ENCODE peak calls at places on chromosome 6, in four cellular contexts. M is HepG2, G is K562, L is HCT116. F is an unnamed sample.

GRCh38 chr6:126077810-126078791 is 91.8 kb downstream of the TRMT11 start:
- DNase-seq in M (no peak), G (no peak), L (no peak), F (no peak)

GRCh38 chr6:29947292-29947980 is 5.1 kb downstream of the HLA-A start:
- DNase-seq in M (no peak), G (no peak), L (no peak), F (no peak)

GRCh38 chr6:87702589-87702945 is 534 bp upstream of the AKIRIN2 start:
- DNase-seq in M (peak), G (no peak), L (peak), F (no peak)

GRCh38 chr6:39804666-39805065 is 12.5 kb downstream of the DAAM2 start:
- DNase-seq in M (no peak), G (no peak), L (no peak), F (no peak)

GRCh38 chr6:33249732-33250625 is 21.7 kb downstream of the VPS52 start:
- DNase-seq in M (no peak), G (peak), L (no peak), F (no peak)

GRCh38 chr6:132161283-132161682 is 210.1 kb upstream of the CCN2 start:
- DNase-seq in M (peak), G (no peak), L (peak), F (peak)

GRCh38 chr6:139126255-139126654 is 8.6 kb upstream of the HECA start:
- DNase-seq in M (no peak), G (no peak), L (no peak), F (no peak)

GRCh38 chr6:168157272-168158007 is 78.4 kb upstream of the FRMD1 start:
- DNase-seq in M (no peak), G (no peak), L (no peak), F (peak)

GRCh38 chr6:99185525-99185924 is 163.9 kb downstream of the FAXC start:
- DNase-seq in M (no peak), G (no peak), L (no peak), F (no peak)

DNA sequence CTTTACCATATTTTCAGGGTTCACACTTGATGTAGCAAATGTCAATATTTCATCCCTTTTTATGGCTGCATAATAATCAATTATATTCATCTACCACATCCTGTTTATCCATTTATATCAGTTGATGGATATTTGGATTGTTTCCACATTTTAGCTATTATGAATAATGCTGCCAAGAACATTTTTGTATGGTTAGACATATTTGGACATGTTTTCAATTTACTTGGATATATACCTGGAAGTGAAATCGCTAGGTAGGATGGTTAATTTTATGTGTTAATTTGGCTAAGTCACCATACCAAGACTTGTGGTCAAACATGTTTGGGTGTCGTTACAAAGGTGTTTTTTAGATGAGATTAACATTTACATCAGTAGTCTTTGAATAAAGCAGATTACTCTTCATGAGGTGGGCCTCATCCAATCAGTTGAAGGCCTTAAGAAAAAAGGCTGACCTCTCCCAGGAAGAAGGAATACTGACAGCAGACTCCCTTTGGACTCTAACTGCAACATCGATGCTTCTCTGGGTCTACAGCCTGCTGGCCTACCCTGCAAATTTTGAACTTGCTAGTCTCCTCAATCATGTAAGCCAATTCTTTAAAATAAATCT is 196.5 kb downstream of the BACH2 start:
- DNase-seq in M (no peak), G (no peak), L (no peak), F (no peak)
- TF ChIP-seq TCF7L2 in M (no peak), G (no peak), L (no peak), F (no peak)

DNA sequence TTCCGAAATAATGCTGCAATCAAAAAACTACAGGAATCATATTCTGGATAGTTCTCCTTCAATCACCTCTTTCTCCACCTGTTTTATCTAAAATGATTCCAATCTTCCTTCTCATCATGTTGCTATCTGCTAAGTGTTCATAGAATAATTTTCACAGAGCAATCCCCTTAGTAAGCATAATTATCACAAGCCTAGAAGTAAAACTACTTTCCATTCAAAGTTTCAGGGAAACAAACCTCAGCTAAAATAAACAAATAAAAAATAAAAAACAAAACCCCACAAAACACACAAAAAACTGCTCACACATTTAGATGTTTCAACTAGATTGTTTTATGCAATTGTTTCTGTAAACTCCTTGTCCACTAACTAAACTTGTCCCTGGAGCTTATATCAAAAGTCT is 291.2 kb downstream of the PHACTR1 start:
- DNase-seq in M (no peak), G (no peak), L (no peak), F (no peak)
- TF ChIP-seq TCF7L2 in M (no peak), G (no peak), L (no peak), F (no peak)

DNA sequence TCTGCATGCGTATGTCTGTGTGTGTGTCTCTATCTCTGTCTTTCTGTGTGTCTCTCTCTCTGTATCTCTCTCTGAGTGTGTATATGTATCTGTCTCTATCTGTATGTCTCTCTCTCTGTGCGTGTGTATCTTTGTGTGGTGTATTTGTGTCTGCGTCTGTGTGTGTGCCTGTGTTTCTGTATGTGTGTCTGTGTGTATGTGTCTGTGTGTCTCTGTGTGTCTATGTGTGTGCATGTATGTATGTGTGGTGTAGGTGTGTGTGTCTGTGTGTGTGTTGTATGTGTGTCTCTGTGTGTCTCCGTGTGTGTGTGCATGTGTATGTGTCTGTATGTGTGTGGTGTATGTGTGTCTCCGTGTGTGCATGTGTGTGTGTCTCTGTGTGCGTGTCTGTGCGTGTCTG is 243.0 kb upstream of the FOXQ1 start:
- DNase-seq in M (no peak), G (no peak), L (no peak), F (no peak)
- TF ChIP-seq TCF7L2 in M (no peak), G (no peak), L (no peak), F (no peak)

DNA sequence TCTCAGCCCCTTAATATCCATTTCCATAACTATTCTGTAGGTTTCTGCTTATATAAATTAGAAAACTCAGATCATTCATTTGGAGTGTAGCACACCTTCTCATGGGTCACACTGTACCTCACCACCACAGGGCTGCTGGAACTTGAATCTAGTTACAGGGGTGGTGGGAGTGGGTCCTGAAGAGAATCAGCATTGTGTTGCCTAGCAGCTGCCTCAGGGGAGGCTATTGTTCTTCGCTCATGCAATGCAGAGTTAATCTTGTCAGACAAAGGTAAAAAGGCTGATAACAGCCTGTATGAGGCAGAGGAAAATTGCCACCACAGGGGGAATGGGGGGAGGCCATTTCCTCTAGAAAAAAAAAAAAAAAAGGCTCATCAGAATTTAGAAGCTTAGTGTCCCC is 496.0 kb upstream of the ADGRB3 start:
- DNase-seq in M (no peak), G (no peak), L (no peak), F (no peak)
- TF ChIP-seq TCF7L2 in M (no peak), G (no peak), L (no peak), F (no peak)

GRCh38 chr6:31796993-31797385 is 1.4 kb upstream of the VARS1 start:
- DNase-seq in M (no peak), G (no peak), L (no peak), F (no peak)

GRCh38 chr6:31795616-31796298 is at the start of gene VARS1:
- DNase-seq in M (peak), G (peak), L (peak), F (no peak)

GRCh38 chr6:31794294-31794865 is 1.2 kb downstream of the VARS1 start:
- DNase-seq in M (no peak), G (peak), L (no peak), F (no peak)

GRCh38 chr6:31792741-31793140 is 2.8 kb downstream of the VARS1 start:
- DNase-seq in M (no peak), G (peak), L (peak), F (no peak)

DNA sequence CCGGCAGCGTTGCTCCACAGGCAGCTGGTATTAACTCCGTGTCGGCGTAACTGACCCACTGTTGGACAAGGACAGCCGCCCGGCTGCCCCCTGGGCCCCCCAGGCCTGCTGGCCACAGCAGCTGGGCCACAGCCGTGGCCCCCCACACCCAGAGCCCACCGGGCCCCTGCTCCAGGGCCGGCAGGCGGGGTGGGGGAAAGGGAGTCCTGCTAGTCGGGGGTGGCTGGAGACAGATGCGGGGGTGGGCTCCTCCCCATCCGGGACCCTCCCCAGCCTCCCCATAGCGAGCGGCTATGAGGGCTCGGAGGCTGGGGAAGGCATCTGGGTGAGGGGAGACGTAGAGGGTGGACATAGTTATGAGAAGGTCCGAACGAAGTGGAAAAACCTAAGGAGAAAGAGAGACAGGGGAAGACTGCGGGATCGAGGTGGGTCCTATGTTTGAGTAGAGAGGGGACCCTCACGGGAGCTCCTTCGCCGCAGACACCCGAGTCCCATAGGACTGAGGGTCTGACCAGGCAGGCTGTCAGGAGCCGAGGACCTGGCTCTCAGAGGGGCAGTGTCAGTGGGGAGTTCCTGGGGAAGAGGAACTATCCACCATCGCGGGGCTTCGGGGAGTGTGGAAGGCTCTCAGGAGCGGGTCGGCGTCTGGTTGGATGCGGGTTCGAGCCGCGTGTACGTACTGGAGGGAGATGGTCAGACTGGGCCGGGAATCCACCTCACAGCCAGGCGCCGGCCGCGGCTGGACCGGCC is 511 bp downstream of the VARS1 start:
- DNase-seq in M (no peak), G (peak), L (no peak), F (no peak)
- TF ChIP-seq TCF7L2 in M (no peak), G (no peak), L (no peak), F (no peak)